ENCODE peak calls at places on chromosomes 12 and 14, in five cellular contexts. F is IMR-90, Q is HepG2, K is H1, R is K562. N is an unnamed sample.

GRCh38 chr12:62841841-62842240 is 93.1 kb downstream of the PPM1H start:
- DNase-seq in F (no peak), K (no peak), R (no peak), Q (no peak), N (no peak)

GRCh38 chr12:59372971-59373370 is 222.9 kb upstream of the SLC16A7 start:
- DNase-seq in K (no peak), Q (no peak), R (no peak), F (peak; percentile 21), N (no peak)

GRCh38 chr12:101969-102878 is 35.7 kb downstream of the IQSEC3 start:
- DNase-seq in F (no peak), K (no peak), R (peak; percentile 25), Q (no peak), N (peak; percentile 30)

GRCh38 chr14:35826952-35827416 is 846 bp downstream of the BRMS1L start:
- DNase-seq in Q (no peak), F (no peak), K (no peak), R (no peak), N (no peak)

GRCh38 chr14:73796881-73797539 is 54.6 kb upstream of the PTGR2 start:
- DNase-seq in Q (no peak), F (peak; percentile 37), K (no peak), R (no peak), N (no peak)

GRCh38 chr14:49623941-49624806 is 3.6 kb downstream of the MGAT2 start:
- DNase-seq in K (no peak), Q (no peak), R (peak; percentile 33), F (no peak), N (no peak)

GRCh38 chr14:39683711-39684110 is 251.5 kb upstream of the FBXO33 start:
- DNase-seq in Q (no peak), R (no peak), K (no peak), F (no peak), N (no peak)

GRCh38 chr12:2582631-2583616 is 211.8 kb upstream of the FKBP4 start:
- DNase-seq in R (peak; percentile 61), K (peak; percentile 23), F (peak; percentile 36), Q (peak; percentile 22), N (peak; percentile 41)

GRCh38 chr12:26628234-26628633 is 204.8 kb downstream of the ITPR2 start:
- DNase-seq in F (peak; percentile 39), K (no peak), Q (no peak), R (no peak), N (no peak)

GRCh38 chr12:80195143-80195726 is 95.9 kb downstream of the OTOGL start:
- DNase-seq in K (no peak), Q (peak; percentile 16), F (peak; percentile 86), R (peak; percentile 15), N (peak; percentile 39)

GRCh38 chr12:56935752-56936151 is 1.5 kb upstream of the SDR9C7 start:
- DNase-seq in Q (no peak), K (no peak), R (peak; percentile 17), F (no peak), N (no peak)

GRCh38 chr12:51683763-51684357 is 92.8 kb downstream of the SCN8A start:
- DNase-seq in Q (no peak), F (peak; percentile 65), K (no peak), R (no peak), N (no peak)

GRCh38 chr14:66503532-66503931 is 4.4 kb upstream of the GPHN start:
- DNase-seq in K (no peak), Q (no peak), R (no peak), F (peak; percentile 28), N (no peak)

GRCh38 chr12:107091989-107092641 is 1.2 kb downstream of the CRY1 start:
- DNase-seq in Q (peak; percentile 86), F (peak; percentile 97), K (no peak), R (peak; percentile 84), N (peak; percentile 98)

GRCh38 chr14:67526676-67527459 is 6.2 kb upstream of the PLEKHH1 start:
- DNase-seq in Q (peak; percentile 43), K (no peak), R (peak; percentile 68), F (peak; percentile 45), N (peak; percentile 71)

GRCh38 chr14:30580616-30581282 is 21.8 kb downstream of the G2E3 start:
- DNase-seq in F (peak; percentile 27), R (no peak), Q (no peak), K (no peak), N (no peak)

GRCh38 chr14:61598980-61599379 is 96.3 kb upstream of the HIF1A start:
- DNase-seq in K (no peak), F (no peak), Q (peak; percentile 50), R (no peak), N (no peak)

GRCh38 chr12:65335021-65335714 is 56.7 kb downstream of the MSRB3 start:
- DNase-seq in K (no peak), R (no peak), Q (peak; percentile 86), F (peak; percentile 95), N (peak; percentile 25)

GRCh38 chr12:2287589-2287988 is 234.8 kb downstream of the CACNA1C start:
- DNase-seq in R (no peak), K (no peak), Q (no peak), F (no peak), N (no peak)

GRCh38 chr12:3644103-3644502 is 108.8 kb downstream of the CRACR2A start:
- DNase-seq in R (no peak), K (no peak), Q (no peak), F (no peak), N (no peak)

GRCh38 chr12:51636581-51636980 is 45.5 kb downstream of the SCN8A start:
- DNase-seq in F (peak; percentile 39), Q (no peak), R (no peak), K (no peak), N (no peak)

GRCh38 chr14:77028384-77029246 is at the start of gene IRF2BPL:
- DNase-seq in Q (peak; percentile 94), R (peak; percentile 95), K (no peak), F (peak; percentile 99), N (peak; percentile 94)

DNA sequence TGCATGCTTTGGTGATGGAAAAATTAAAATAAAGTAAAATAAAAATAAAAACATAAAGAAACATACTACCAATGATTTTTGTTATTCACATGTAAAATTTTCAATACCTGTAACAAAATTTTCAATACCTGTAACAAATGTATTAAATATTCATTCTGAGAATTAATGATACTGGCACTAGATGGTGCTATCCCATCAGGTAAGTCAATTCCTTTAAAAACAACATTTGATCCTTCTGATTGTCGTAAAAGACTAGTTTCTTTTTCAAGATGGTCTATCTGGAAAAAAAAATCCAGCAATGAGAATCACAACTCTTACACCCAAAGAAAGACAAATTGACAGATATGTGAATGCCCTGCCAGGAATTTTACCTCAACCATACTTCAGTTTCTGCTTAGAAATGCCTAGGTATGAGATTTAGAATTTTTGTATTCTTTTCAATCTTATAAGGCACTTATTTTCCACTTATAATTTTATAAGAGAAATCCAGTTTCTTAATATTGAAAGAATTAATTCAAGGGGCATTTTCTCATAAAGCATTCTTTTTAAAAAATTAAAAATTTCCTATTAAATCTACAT is 30.7 kb downstream of the CEP290 start:
- DNase-seq in K (no peak), Q (peak; percentile 24), F (peak; percentile 56), R (peak; percentile 25), N (peak; percentile 20)
- TF ChIP-seq MAFK in K (no peak), Q (no peak), F (no peak), R (no peak), N (no peak)

GRCh38 chr14:57268161-57269067 is at the start of the genes AP5M1 and EXOC5:
- DNase-seq in F (peak; percentile 89), Q (peak; percentile 86), R (peak; percentile 92), K (peak; percentile 64), N (peak; percentile 66)

GRCh38 chr14:57262117-57262516 is 6.6 kb downstream of the EXOC5 start:
- DNase-seq in Q (no peak), F (no peak), K (no peak), R (no peak), N (no peak)

GRCh38 chr14:57261604-57262003 is 7.1 kb downstream of the EXOC5 start:
- DNase-seq in F (no peak), R (no peak), Q (no peak), K (no peak), N (no peak)

GRCh38 chr14:57266060-57266459 is 2.6 kb downstream of the EXOC5 start:
- DNase-seq in F (peak; percentile 13), R (no peak), Q (no peak), K (no peak), N (no peak)
- TF ChIP-seq MAFK in F (no peak), R (no peak), Q (no peak), K (no peak), N (no peak)

GRCh38 chr12:45893240-45893639 is 97.1 kb downstream of the SCAF11 start:
- DNase-seq in Q (peak; percentile 13), F (peak; percentile 16), R (peak; percentile 13), K (no peak), N (no peak)
- TF ChIP-seq MAFK in Q (no peak), F (no peak), R (no peak), K (no peak), N (no peak)

DNA sequence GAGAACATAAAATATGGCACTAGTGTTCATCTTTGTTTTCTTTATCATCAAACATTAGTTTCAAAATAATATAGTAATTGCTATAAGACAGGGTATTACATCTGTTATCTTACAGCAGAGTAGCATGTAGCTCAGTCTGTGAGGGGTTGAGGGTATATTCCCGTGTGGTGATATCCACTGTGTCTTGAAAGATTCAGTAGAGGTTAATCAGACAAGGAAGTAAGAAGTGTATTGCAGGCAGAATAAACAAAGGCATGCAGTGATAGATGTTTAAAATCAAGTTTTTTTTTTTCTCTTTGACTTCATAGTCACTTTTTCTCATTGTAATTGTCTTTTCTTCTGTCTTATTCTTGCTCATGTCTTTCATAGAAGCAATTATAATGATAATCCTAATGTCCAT is 48.3 kb downstream of the METTL25 start:
- DNase-seq in K (no peak), Q (no peak), F (no peak), R (no peak), N (no peak)
- TF ChIP-seq MAFK in K (no peak), Q (no peak), F (no peak), R (no peak), N (no peak)

DNA sequence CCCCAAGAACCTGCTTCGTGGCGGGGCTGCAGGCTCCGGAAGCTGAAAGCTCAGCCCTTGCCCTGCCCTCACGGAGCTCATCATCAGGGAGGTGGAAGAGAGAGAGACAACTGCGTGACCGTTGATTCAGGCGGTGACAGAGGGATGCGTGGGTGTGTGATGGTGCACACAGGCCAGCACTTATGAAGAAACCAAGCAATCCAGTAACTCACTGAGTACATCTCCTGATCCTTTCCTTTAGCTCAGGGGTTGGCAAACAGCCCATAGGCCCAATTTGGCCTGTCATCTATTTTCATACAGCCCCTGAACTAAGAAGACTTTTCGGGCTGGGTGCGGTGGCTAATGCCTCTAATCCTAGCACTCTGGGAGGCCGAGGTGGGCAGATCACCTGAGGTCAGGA is 49.9 kb downstream of the TESC start:
- DNase-seq in F (no peak), K (no peak), R (peak; percentile 46), Q (no peak), N (no peak)
- TF ChIP-seq MAFK in F (no peak), K (no peak), R (no peak), Q (no peak), N (no peak)

GRCh38 chr12:84492381-84492883 is 420.2 kb downstream of the SLC6A15 start:
- DNase-seq in R (no peak), Q (no peak), F (no peak), K (no peak), N (no peak)
- TF ChIP-seq MAFK in R (no peak), Q (no peak), F (no peak), K (no peak), N (peak; percentile 56)

GRCh38 chr12:83615152-83615551 is 928.4 kb downstream of the TMTC2 start:
- DNase-seq in R (no peak), Q (no peak), K (no peak), F (no peak), N (no peak)
- TF ChIP-seq MAFK in R (no peak), Q (no peak), K (no peak), F (no peak), N (no peak)

N was measured in A549.